ENCODE peak calls at places on chromosomes 11 and 22, in four cellular contexts. One of them, this sample, is unnamed.

GRCh38 chr22:29877620-29878019 is 5.4 kb upstream of the MTMR3 start:
- DNase-seq in HL-60: no peak
- DNase-seq in ovary: no peak
- DNase-seq in left lung: no peak
- DNase-seq in this sample: peak

GRCh38 chr11:68673291-68673930 is 10.9 kb upstream of the GAL start:
- DNase-seq in HL-60: no peak
- DNase-seq in ovary: no peak
- DNase-seq in left lung: no peak
- DNase-seq in this sample: peak

GRCh38 chr22:45870011-45870410 is 107.0 kb downstream of the WNT7B start:
- DNase-seq in HL-60: no peak
- DNase-seq in ovary: no peak
- DNase-seq in left lung: no peak
- DNase-seq in this sample: no peak

GRCh38 chr11:12359761-12360160 is 17.6 kb upstream of the PARVA start:
- DNase-seq in HL-60: no peak
- DNase-seq in ovary: no peak
- DNase-seq in left lung: no peak
- DNase-seq in this sample: no peak

GRCh38 chr11:20363500-20364411 is at the start of gene HTATIP2:
- DNase-seq in HL-60: peak
- DNase-seq in ovary: peak
- DNase-seq in left lung: peak
- DNase-seq in this sample: peak

GRCh38 chr11:85810871-85811611 is at the start of gene SYTL2:
- DNase-seq in HL-60: peak
- DNase-seq in ovary: peak
- DNase-seq in left lung: peak
- DNase-seq in this sample: no peak

GRCh38 chr11:47946682-47947575 is 33.4 kb upstream of the PTPRJ start:
- DNase-seq in HL-60: peak
- DNase-seq in ovary: peak
- DNase-seq in left lung: peak
- DNase-seq in this sample: peak

GRCh38 chr22:33022231-33022630 is 36.0 kb downstream of the SYN3 start:
- DNase-seq in HL-60: no peak
- DNase-seq in ovary: no peak
- DNase-seq in left lung: no peak
- DNase-seq in this sample: no peak

GRCh38 chr11:77039491-77040400 is 5.5 kb downstream of the B3GNT6 start:
- DNase-seq in HL-60: no peak
- DNase-seq in ovary: peak
- DNase-seq in left lung: no peak
- DNase-seq in this sample: peak

GRCh38 chr22:39686776-39687525 is 116.4 kb downstream of the CACNA1I start:
- DNase-seq in HL-60: no peak
- DNase-seq in ovary: no peak
- DNase-seq in left lung: no peak
- DNase-seq in this sample: no peak

GRCh38 chr11:18245396-18245795 is 3.1 kb downstream of the SAA2 start:
- DNase-seq in HL-60: no peak
- DNase-seq in ovary: no peak
- DNase-seq in left lung: no peak
- DNase-seq in this sample: no peak

GRCh38 chr22:20568502-20569058 is 61.2 kb downstream of the MED15 start:
- DNase-seq in HL-60: no peak
- DNase-seq in ovary: no peak
- DNase-seq in left lung: no peak
- DNase-seq in this sample: no peak

GRCh38 chr11:15988693-15989231 is 367.6 kb downstream of the SOX6 start:
- DNase-seq in HL-60: no peak
- DNase-seq in ovary: no peak
- DNase-seq in left lung: no peak
- DNase-seq in this sample: peak

GRCh38 chr22:35838849-35839646 is 121.4 kb downstream of the APOL5 start:
- DNase-seq in HL-60: no peak
- DNase-seq in ovary: peak
- DNase-seq in left lung: peak
- DNase-seq in this sample: peak

GRCh38 chr22:17746916-17747315 is 27.4 kb downstream of the BID start:
- DNase-seq in HL-60: no peak
- DNase-seq in ovary: no peak
- DNase-seq in left lung: no peak
- DNase-seq in this sample: no peak

GRCh38 chr11:57353461-57354251 is 15.5 kb downstream of the P2RX3 start:
- DNase-seq in HL-60: no peak
- DNase-seq in ovary: no peak
- DNase-seq in left lung: no peak
- DNase-seq in this sample: no peak

GRCh38 chr11:68302256-68303054 is 9.9 kb upstream of the LRP5 start:
- DNase-seq in HL-60: no peak
- DNase-seq in ovary: no peak
- DNase-seq in left lung: no peak
- DNase-seq in this sample: peak

GRCh38 chr11:101127699-101128570 is 1.7 kb downstream of the PGR start:
- DNase-seq in HL-60: no peak
- DNase-seq in ovary: peak
- DNase-seq in left lung: no peak
- DNase-seq in this sample: no peak

GRCh38 chr22:41576877-41577276 is 12.8 kb downstream of the PMM1 start:
- DNase-seq in HL-60: peak
- DNase-seq in ovary: peak
- DNase-seq in left lung: no peak
- DNase-seq in this sample: peak

GRCh38 chr22:39239561-39240423 is 5.0 kb downstream of the PDGFB start:
- DNase-seq in HL-60: no peak
- DNase-seq in ovary: no peak
- DNase-seq in left lung: peak
- DNase-seq in this sample: no peak

GRCh38 chr11:100676901-100677300 is 10.2 kb upstream of the ARHGAP42 start:
- DNase-seq in HL-60: no peak
- DNase-seq in ovary: no peak
- DNase-seq in left lung: no peak
- DNase-seq in this sample: peak

GRCh38 chr11:70437111-70437784 is 38.9 kb downstream of the CTTN start:
- DNase-seq in HL-60: no peak
- DNase-seq in ovary: no peak
- DNase-seq in left lung: no peak
- DNase-seq in this sample: no peak

GRCh38 chr11:14357843-14358728 is 897 bp downstream of the RRAS2 start:
- DNase-seq in HL-60: no peak
- DNase-seq in ovary: peak
- DNase-seq in left lung: peak
- DNase-seq in this sample: peak

GRCh38 chr11:14359573-14360031 is 619 bp upstream of the RRAS2 start:
- DNase-seq in HL-60: no peak
- DNase-seq in ovary: no peak
- DNase-seq in left lung: no peak
- DNase-seq in this sample: no peak

GRCh38 chr11:14358729-14359439 is at the start of gene RRAS2:
- DNase-seq in HL-60: no peak
- DNase-seq in ovary: peak
- DNase-seq in left lung: peak
- DNase-seq in this sample: peak

GRCh38 chr11:14360976-14361375 is 2.0 kb upstream of the RRAS2 start:
- DNase-seq in HL-60: no peak
- DNase-seq in ovary: no peak
- DNase-seq in left lung: no peak
- DNase-seq in this sample: no peak

GRCh38 chr11:14356342-14356741 is 2.6 kb downstream of the RRAS2 start:
- DNase-seq in HL-60: no peak
- DNase-seq in ovary: no peak
- DNase-seq in left lung: no peak
- DNase-seq in this sample: no peak
- H3K4me3 ChIP-seq in HL-60: no peak
- H3K4me3 ChIP-seq in ovary: no peak
- H3K4me3 ChIP-seq in left lung: no peak
- H3K4me3 ChIP-seq in this sample: no peak

GRCh38 chr11:60851327-60852059 is 4.3 kb downstream of the PTGDR2 start:
- DNase-seq in HL-60: no peak
- DNase-seq in ovary: no peak
- DNase-seq in left lung: no peak
- DNase-seq in this sample: no peak

GRCh38 chr11:60852060-60852638 is 3.6 kb downstream of the PTGDR2 start:
- DNase-seq in HL-60: no peak
- DNase-seq in ovary: no peak
- DNase-seq in left lung: no peak
- DNase-seq in this sample: no peak

GRCh38 chr11:60854140-60854846 is 1.5 kb downstream of the PTGDR2 start:
- DNase-seq in HL-60: no peak
- DNase-seq in ovary: no peak
- DNase-seq in left lung: no peak
- DNase-seq in this sample: no peak

GRCh38 chr11:60853469-60853950 is 2.2 kb downstream of the PTGDR2 start:
- DNase-seq in HL-60: no peak
- DNase-seq in ovary: no peak
- DNase-seq in left lung: no peak
- DNase-seq in this sample: no peak

DNA sequence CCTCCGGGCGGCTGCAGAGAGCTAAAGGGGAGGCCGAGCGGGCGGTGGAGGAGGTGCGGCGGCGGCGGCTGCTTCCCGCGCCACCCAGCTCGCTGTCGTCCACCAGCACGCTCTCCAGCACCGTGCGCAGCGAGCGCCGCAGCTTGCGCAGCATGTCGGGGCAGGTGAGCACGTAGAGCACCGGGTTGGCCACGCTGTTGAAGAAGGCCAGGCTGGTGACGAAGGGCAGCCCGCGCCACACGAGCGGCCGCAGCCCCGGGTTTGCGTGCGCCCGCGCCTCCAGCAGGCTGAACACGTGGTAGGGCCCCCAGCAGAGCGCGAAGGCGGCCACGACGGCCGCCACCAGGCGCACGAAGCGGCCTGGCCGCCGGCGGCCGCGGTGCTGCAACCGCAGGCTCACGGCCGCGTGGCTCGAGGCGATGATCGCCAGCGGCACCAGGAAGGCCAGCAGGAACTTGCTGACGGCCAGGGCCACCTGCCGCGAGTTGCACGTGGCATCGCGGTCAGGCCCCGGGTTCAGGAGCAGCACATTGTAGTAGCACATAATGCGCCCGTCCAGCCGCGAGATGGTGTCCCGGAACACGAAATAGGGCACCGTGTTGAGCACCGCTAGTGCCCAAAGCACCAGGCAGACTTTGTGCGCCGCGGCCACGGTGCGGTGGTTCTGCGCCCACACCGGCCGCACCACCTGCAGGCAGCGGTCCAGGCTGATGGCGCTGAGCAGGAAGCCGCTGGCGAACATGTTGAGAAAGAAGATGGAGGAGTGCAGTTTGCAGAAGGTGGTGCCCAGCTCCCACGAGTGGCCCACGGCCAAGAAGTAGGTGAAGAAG is 2.9 kb downstream of the PTGDR2 start:
- DNase-seq in HL-60: no peak
- DNase-seq in ovary: no peak
- DNase-seq in left lung: no peak
- DNase-seq in this sample: no peak
- H3K4me3 ChIP-seq in HL-60: no peak
- H3K4me3 ChIP-seq in ovary: no peak
- H3K4me3 ChIP-seq in left lung: no peak
- H3K4me3 ChIP-seq in this sample: no peak

GRCh38 chr11:74418509-74418895 is 20.3 kb upstream of the PGM2L1 start:
- DNase-seq in HL-60: no peak
- DNase-seq in ovary: no peak
- DNase-seq in left lung: no peak
- DNase-seq in this sample: peak
- H3K4me3 ChIP-seq in HL-60: no peak
- H3K4me3 ChIP-seq in ovary: no peak
- H3K4me3 ChIP-seq in left lung: no peak
- H3K4me3 ChIP-seq in this sample: no peak

GRCh38 chr11:65381721-65382035 is 768 bp downstream of the SLC25A45 start:
- DNase-seq in HL-60: no peak
- DNase-seq in ovary: no peak
- DNase-seq in left lung: peak
- DNase-seq in this sample: peak
- H3K4me3 ChIP-seq in HL-60: peak
- H3K4me3 ChIP-seq in ovary: peak
- H3K4me3 ChIP-seq in left lung: peak
- H3K4me3 ChIP-seq in this sample: peak

GRCh38 chr22:48740731-48741405 is 1086.8 kb downstream of the BRD1 start:
- DNase-seq in HL-60: no peak
- DNase-seq in ovary: no peak
- DNase-seq in left lung: peak
- DNase-seq in this sample: no peak
- H3K4me3 ChIP-seq in HL-60: no peak
- H3K4me3 ChIP-seq in ovary: no peak
- H3K4me3 ChIP-seq in left lung: no peak
- H3K4me3 ChIP-seq in this sample: no peak

GRCh38 chr11:34407121-34407813 is 31.5 kb upstream of the CAT start:
- DNase-seq in HL-60: no peak
- DNase-seq in ovary: no peak
- DNase-seq in left lung: no peak
- DNase-seq in this sample: no peak

GRCh38 chr11:34406413-34406812 is 32.3 kb upstream of the CAT start:
- DNase-seq in HL-60: no peak
- DNase-seq in ovary: no peak
- DNase-seq in left lung: no peak
- DNase-seq in this sample: no peak

GRCh38 chr11:34404280-34404679 is 34.5 kb upstream of the CAT start:
- DNase-seq in HL-60: no peak
- DNase-seq in ovary: no peak
- DNase-seq in left lung: no peak
- DNase-seq in this sample: no peak

GRCh38 chr11:34403431-34403830 is 35.3 kb upstream of the CAT start:
- DNase-seq in HL-60: no peak
- DNase-seq in ovary: no peak
- DNase-seq in left lung: no peak
- DNase-seq in this sample: no peak

DNA sequence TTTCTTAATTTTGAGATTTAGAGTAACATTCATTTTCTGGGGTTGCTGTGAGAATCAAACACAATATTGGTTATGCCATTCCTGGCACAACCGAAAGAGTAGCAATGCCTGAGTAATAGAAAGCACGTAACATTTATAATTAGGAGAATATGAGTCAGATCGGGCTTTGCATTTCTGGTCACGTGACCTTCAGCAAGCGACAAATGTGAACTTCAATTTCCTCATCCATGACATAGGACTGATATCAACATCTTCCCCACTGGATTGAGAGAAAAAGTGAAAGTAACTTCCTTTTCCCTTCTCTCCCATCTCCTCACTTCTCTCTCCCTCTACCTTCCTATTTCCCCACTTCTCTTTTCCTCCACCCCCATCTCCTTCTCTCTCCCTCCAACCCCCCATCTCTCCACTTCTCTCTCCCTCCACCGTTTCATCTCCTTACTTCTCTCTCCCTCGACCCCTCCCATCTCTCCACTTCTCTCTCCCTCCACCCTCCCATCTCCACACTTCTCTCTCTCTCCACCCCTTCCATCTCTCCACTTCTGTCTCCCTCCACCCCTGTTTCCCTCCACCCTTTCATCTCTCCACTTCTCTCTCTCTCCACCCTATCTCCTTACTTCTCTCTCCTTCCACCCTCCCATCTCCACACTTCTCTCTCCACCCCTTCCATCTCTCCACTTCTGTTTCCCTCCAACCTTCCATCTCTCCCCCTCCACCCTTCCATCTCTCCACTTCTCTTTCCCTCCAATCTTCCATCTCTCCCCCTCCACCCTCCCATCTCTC is 33.5 kb upstream of the CAT start:
- DNase-seq in HL-60: peak
- DNase-seq in ovary: no peak
- DNase-seq in left lung: no peak
- DNase-seq in this sample: no peak
- H3K4me3 ChIP-seq in HL-60: peak
- H3K4me3 ChIP-seq in ovary: no peak
- H3K4me3 ChIP-seq in left lung: peak
- H3K4me3 ChIP-seq in this sample: no peak

This sample was measured in choroid plexus epithelial cell.